ENCODE peak calls at places on chromosomes 7 and 10, in six cellular contexts. I is mesendoderm, L is H1, E is H9, P is IMR-90, B is mesenchymal stem cell. G is an unnamed sample.

GRCh38 chr10:23157691-23158369 is 34.3 kb upstream of the PTF1A start:
- DNase-seq in I (peak), L (no peak), E (peak), P (peak), B (peak), G (no peak)

GRCh38 chr10:71230656-71231025 is 18.3 kb downstream of the UNC5B start:
- DNase-seq in I (no peak), L (no peak), E (no peak), P (no peak), B (no peak), G (no peak)

GRCh38 chr7:11833431-11833830 is 1.4 kb upstream of the THSD7A start:
- DNase-seq in I (peak), L (no peak), E (no peak), P (no peak), B (no peak), G (no peak)

GRCh38 chr7:47379629-47380324 is 202.1 kb downstream of the TNS3 start:
- DNase-seq in I (peak), L (no peak), E (peak), P (peak), B (peak), G (peak)

GRCh38 chr10:113019692-113020424 is 69.8 kb downstream of the TCF7L2 start:
- DNase-seq in I (no peak), L (no peak), E (no peak), P (no peak), B (no peak), G (peak)

GRCh38 chr10:5566606-5567005 is 41.8 kb downstream of the CALML3 start:
- DNase-seq in I (peak), L (no peak), E (no peak), P (peak), B (no peak), G (no peak)

GRCh38 chr7:130371059-130371458 is 9.2 kb upstream of the CPA1 start:
- DNase-seq in I (no peak), L (no peak), E (no peak), P (peak), B (peak), G (no peak)

GRCh38 chr10:1036341-1036791 is 10.7 kb upstream of the IDI2 start:
- DNase-seq in I (no peak), L (no peak), E (no peak), P (peak), B (peak), G (no peak)

GRCh38 chr7:90743626-90744025 is 147.5 kb downstream of the CDK14 start:
- DNase-seq in I (no peak), L (no peak), E (no peak), P (no peak), B (no peak), G (no peak)

GRCh38 chr7:106057962-106058901 is 53.9 kb downstream of the SYPL1 start:
- DNase-seq in I (peak), L (no peak), E (no peak), P (no peak), B (no peak), G (no peak)

GRCh38 chr7:44100458-44101303 is 3.5 kb upstream of the AEBP1 start:
- DNase-seq in I (no peak), L (no peak), E (no peak), P (peak), B (peak), G (no peak)

GRCh38 chr10:59655309-59655708 is 54.3 kb downstream of the SLC16A9 start:
- DNase-seq in I (no peak), L (no peak), E (no peak), P (no peak), B (no peak), G (no peak)

GRCh38 chr10:48442809-48443177 is 136.3 kb downstream of the MAPK8 start:
- DNase-seq in I (no peak), L (peak), E (peak), P (no peak), B (no peak), G (no peak)

GRCh38 chr10:130261306-130261705 is 125.1 kb downstream of the GLRX3 start:
- DNase-seq in I (no peak), L (no peak), E (no peak), P (no peak), B (no peak), G (no peak)

GRCh38 chr10:119489572-119490326 is 52.8 kb downstream of the RGS10 start:
- DNase-seq in I (peak), L (peak), E (peak), P (no peak), B (peak), G (peak)

GRCh38 chr10:47404446-47404845 is 20.4 kb upstream of the ZNF488 start:
- DNase-seq in I (peak), L (no peak), E (peak), P (no peak), B (no peak), G (no peak)
- H2AK5ac ChIP-seq in I (no peak), L (no peak), E (no peak), P (peak), B (peak), G (peak)

GRCh38 chr10:28681928-28682750 is 4.8 kb downstream of the BAMBI start:
- DNase-seq in I (no peak), L (no peak), E (no peak), P (no peak), B (no peak), G (no peak)

GRCh38 chr10:28678687-28679457 is 1.6 kb downstream of the BAMBI start:
- DNase-seq in I (peak), L (no peak), E (no peak), P (peak), B (peak), G (no peak)

GRCh38 chr10:28677889-28678686 is 767 bp downstream of the BAMBI start:
- DNase-seq in I (peak), L (peak), E (peak), P (peak), B (peak), G (no peak)

GRCh38 chr10:28681345-28681763 is 4.0 kb downstream of the BAMBI start:
- DNase-seq in I (peak), L (no peak), E (no peak), P (no peak), B (peak), G (no peak)

DNA sequence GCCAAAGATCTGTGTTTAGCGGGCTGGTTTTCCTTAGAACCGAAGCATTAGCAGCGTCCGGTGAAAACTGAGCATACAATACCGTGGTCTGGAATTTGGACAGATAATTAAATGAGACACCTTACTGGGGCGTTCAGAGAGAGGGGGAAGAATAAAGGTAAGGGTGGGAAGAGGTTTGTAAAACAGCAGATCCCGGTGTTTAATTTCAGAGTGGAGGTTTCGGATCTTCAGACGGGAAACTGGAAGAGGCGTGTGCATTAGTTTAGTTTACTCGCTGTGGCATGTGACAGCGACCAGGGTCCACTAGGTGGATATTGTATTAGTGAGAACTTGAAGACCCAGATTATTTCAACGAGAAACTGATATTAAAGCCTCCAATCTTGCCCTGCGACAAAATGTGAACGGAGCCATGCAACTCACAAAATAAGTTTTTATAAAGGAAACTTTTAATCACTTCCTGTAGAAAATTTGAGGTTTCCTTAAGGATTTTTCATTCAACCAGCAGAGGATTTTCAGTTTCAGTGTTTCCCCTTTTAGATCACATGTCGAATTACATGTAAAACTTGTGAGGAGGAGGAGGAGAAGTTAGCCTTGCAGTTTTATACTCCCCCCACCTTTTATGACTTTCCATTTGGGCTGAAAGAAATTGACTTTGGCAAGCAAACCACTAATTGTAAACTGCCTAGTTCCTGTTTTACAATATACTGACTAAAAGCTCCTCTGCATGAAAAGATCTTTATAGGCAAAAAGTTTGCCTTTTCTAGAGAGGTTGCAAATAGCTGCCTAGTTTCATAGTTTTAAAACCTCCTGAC is 2.8 kb downstream of the BAMBI start:
- DNase-seq in I (peak), L (no peak), E (no peak), P (no peak), B (peak), G (no peak)
- H3K4ac ChIP-seq in I (no peak), L (no peak), E (no peak), P (peak), B (peak), G (no peak)

DNA sequence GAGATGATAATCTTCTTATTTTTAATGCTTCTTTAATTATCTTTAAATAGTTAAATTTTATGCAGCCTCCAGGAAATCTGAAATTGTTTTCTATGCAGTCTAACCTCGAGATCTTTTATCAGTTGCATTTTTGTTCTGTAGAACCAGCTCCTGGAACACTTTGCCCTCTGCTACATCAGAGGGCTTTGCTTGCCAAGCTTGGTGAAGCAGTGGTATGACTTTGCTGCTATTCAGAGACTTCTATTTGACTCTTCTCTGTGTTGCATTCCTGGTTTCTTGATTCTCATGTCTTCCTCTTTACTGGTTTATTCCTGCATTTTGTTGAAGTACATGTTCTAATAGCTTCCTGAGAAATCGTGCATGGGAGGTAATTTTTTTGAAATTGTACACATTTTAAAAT is 163.7 kb upstream of the TMEM229A start:
- DNase-seq in I (no peak), L (no peak), E (no peak), P (no peak), B (no peak), G (no peak)
- H2BK15ac ChIP-seq in I (no peak), L (no peak), E (no peak), P (no peak), B (no peak), G (no peak)

GRCh38 chr7:103683348-103683747 is 237.3 kb upstream of the SLC26A5 start:
- DNase-seq in I (no peak), L (no peak), E (no peak), P (no peak), B (no peak), G (no peak)

GRCh38 chr7:103680161-103681144 is 234.4 kb upstream of the SLC26A5 start:
- DNase-seq in I (peak), L (no peak), E (peak), P (no peak), B (no peak), G (no peak)

GRCh38 chr7:103679156-103680132 is 233.4 kb upstream of the SLC26A5 start:
- DNase-seq in I (no peak), L (no peak), E (no peak), P (peak), B (no peak), G (no peak)
- H2AK5ac ChIP-seq in I (no peak), L (no peak), E (no peak), P (peak), B (no peak), G (no peak)

DNA sequence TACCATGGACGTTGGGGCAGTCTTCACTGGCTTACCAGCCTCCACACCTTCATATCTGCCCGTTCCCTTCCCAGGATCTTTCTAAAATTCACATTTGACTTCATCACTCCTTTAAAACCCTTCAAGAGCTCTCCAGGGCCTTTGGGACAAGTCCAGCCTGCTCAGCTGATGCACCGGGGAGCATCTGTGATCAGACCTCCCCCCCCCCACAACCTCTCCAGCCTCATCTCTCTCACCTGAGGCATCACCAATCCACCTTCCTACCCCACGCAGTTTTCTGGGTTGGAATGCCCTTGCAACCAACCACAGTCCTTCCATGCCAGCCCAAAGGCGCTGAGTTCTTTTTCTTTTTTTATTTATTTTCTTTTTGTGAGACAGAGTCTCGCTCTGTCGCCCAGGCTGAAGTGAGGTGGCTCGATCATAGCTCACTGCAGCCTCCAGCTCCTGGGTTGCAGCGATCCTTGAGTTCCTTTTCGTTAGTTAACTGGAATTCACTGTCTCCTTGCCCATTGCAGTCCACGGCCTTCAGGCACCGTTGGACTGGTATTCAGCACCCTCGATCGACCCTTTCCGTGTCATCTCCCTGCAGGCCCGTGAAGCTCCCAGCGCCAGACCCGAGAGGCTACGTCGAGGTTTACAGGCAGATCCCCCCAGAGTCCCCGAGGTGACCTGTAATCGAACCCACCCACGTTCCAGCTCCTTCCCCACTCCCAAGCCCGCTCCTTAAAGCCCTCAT is 654 bp downstream of the ALKBH4 start:
- DNase-seq in I (no peak), L (no peak), E (peak), P (no peak), B (peak), G (no peak)
- H3K4ac ChIP-seq in I (no peak), L (peak), E (no peak), P (peak), B (peak), G (no peak)

DNA sequence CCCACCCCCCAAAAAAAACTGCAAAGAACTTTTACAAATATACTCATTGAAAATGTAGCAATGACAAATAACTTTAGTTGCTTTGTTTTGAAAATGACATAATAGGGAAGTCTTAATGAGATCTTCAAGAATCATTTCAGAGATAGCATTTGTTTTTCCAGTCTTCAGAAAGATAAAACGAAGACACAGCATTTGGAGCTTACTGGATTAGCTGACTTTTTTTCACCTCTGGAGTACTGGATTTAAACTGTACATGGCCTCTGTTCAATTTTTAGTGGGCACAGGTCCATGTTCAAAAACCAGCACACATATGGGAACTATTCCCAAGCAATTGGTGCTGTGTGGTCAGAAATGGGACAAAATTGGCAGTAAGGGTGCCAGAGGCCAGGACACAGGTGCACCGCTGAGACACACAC is 3.9 kb downstream of the RAB11FIP2 start:
- DNase-seq in I (no peak), L (no peak), E (no peak), P (no peak), B (no peak), G (no peak)
- H2BK15ac ChIP-seq in I (no peak), L (no peak), E (no peak), P (no peak), B (no peak), G (no peak)

G was measured in neuronal stem cell.